ENCODE peak calls at places on chromosomes 7 and 10, in nine cellular contexts. K is stimulated activated CD8-positive, alpha-beta memory T cell treated with anti-CD3 and anti-CD28 coated beads, Interleukin-2, amount 100 ng/mL, for 1 hour; Z is activated CD8-positive, alpha-beta memory T cell treated with anti-CD3 and anti-CD28 coated beads, Interleukin-2, amount 10 ng/mL, durations not matched to agents 7 days and 5 days; T is kidney tubule cell; W is kidney epithelial cell; C is ELR; S is COR-L47; G is GF-D8; F is T-helper 9 cell. O is an unnamed sample.

GRCh38 chr10:127962205-127962604 is 55.3 kb downstream of the PTPRE start:
- DNase-seq in K (no peak), Z (no peak), T (no peak), W (no peak), C (no peak), S (no peak), G (no peak), F (no peak), O (no peak)

GRCh38 chr10:70681731-70682005 is 9.4 kb downstream of the ADAMTS14 start:
- DNase-seq in K (no peak), Z (no peak), T (no peak), W (no peak), C (no peak), S (no peak), G (no peak), F (no peak), O (no peak)

GRCh38 chr7:73682745-73683055 is 553 bp downstream of the DNAJC30 start:
- DNase-seq in K (no peak), Z (no peak), T (no peak), W (no peak), C (no peak), S (no peak), G (no peak), F (no peak), O (no peak)

GRCh38 chr10:79137826-79138225 is 69.1 kb downstream of the ZMIZ1 start:
- DNase-seq in K (no peak), Z (peak), T (no peak), W (no peak), C (peak), S (no peak), G (peak), F (no peak), O (no peak)

GRCh38 chr7:133197972-133198544 is 54.8 kb upstream of the EXOC4 start:
- DNase-seq in K (no peak), Z (no peak), T (no peak), W (no peak), C (no peak), S (no peak), G (no peak), F (no peak), O (peak)

GRCh38 chr7:80847027-80847426 is 71.8 kb downstream of the SEMA3C start:
- DNase-seq in K (no peak), Z (no peak), T (no peak), W (no peak), C (peak), S (no peak), G (no peak), F (no peak), O (no peak)

GRCh38 chr7:28626629-28627262 is 214.4 kb downstream of the CREB5 start:
- DNase-seq in K (no peak), Z (no peak), T (peak), W (no peak), C (peak), S (peak), G (no peak), F (no peak), O (peak)

GRCh38 chr7:40799493-40800406 is 664.9 kb downstream of the SUGCT start:
- DNase-seq in K (no peak), Z (no peak), T (no peak), W (no peak), C (no peak), S (no peak), G (no peak), F (no peak), O (peak)

GRCh38 chr10:113982745-113983144 is 60.9 kb upstream of the ADRB1 start:
- DNase-seq in K (no peak), Z (no peak), T (peak), W (no peak), C (no peak), S (no peak), G (no peak), F (no peak), O (no peak)

GRCh38 chr10:122999347-122999746 is 9.2 kb downstream of the IKZF5 start:
- DNase-seq in K (no peak), Z (no peak), T (no peak), W (no peak), C (no peak), S (peak), G (no peak), F (no peak), O (no peak)

GRCh38 chr10:73810358-73810734 is 1.1 kb downstream of the NDST2 start:
- DNase-seq in K (no peak), Z (no peak), T (no peak), W (no peak), C (no peak), S (no peak), G (no peak), F (no peak), O (no peak)

GRCh38 chr10:97543025-97543546 is 29.5 kb upstream of the ANKRD2 start:
- DNase-seq in K (peak), Z (peak), T (peak), W (peak), C (peak), S (no peak), G (peak), F (no peak), O (peak)

GRCh38 chr7:8379264-8379663 is 54.1 kb upstream of the NXPH1 start:
- DNase-seq in K (no peak), Z (no peak), T (no peak), W (no peak), C (no peak), S (peak), G (no peak), F (no peak), O (no peak)

GRCh38 chr7:25384820-25385560 is 156.7 kb upstream of the NPVF start:
- DNase-seq in K (no peak), Z (no peak), T (no peak), W (no peak), C (no peak), S (peak), G (no peak), F (no peak), O (no peak)

GRCh38 chr10:102744374-102745051 is 765 bp downstream of the WBP1L start:
- DNase-seq in K (no peak), Z (peak), T (peak), W (no peak), C (peak), S (no peak), G (no peak), F (no peak), O (no peak)

GRCh38 chr10:2011106-2011716 is 273.9 kb upstream of the ADARB2 start:
- DNase-seq in K (no peak), Z (no peak), T (no peak), W (no peak), C (no peak), S (no peak), G (no peak), F (no peak), O (peak)

GRCh38 chr10:17026686-17027485 is 102.7 kb downstream of the CUBN start:
- DNase-seq in K (peak), Z (peak), T (no peak), W (no peak), C (peak), S (no peak), G (no peak), F (peak), O (no peak)

GRCh38 chr7:47945261-47946015 is 2.8 kb downstream of the PKD1L1 start:
- DNase-seq in K (peak), Z (peak), T (peak), W (no peak), C (peak), S (peak), G (peak), F (peak), O (peak)

GRCh38 chr10:43395571-43396060 is 13.4 kb downstream of the HNRNPF start:
- DNase-seq in K (no peak), Z (peak), T (peak), W (no peak), C (peak), S (no peak), G (no peak), F (peak), O (no peak)

GRCh38 chr7:115973381-115973780 is 57.2 kb downstream of the TFEC start:
- DNase-seq in K (no peak), Z (no peak), T (no peak), W (no peak), C (no peak), S (no peak), G (no peak), F (no peak), O (no peak)

GRCh38 chr10:122911889-122912484 is 1.6 kb downstream of the FAM24A start:
- DNase-seq in K (no peak), Z (peak), T (peak), W (no peak), C (peak), S (no peak), G (no peak), F (peak), O (peak)

GRCh38 chr7:30922596-30922995 is 10.9 kb downstream of the AQP1 start:
- DNase-seq in K (no peak), Z (no peak), T (no peak), W (no peak), C (no peak), S (no peak), G (no peak), F (no peak), O (no peak)

GRCh38 chr10:77737608-77738007 is 100.0 kb upstream of the KCNMA1 start:
- DNase-seq in K (no peak), Z (no peak), T (peak), W (peak), C (peak), S (no peak), G (no peak), F (no peak), O (no peak)

GRCh38 chr7:71236488-71237179 is 104.7 kb downstream of the GALNT17 start:
- DNase-seq in K (no peak), Z (no peak), T (no peak), W (no peak), C (no peak), S (peak), G (no peak), F (no peak), O (peak)

GRCh38 chr7:75875113-75876080 is 3.4 kb upstream of the RHBDD2 start:
- DNase-seq in K (no peak), Z (no peak), T (peak), W (no peak), C (no peak), S (no peak), G (no peak), F (no peak), O (no peak)

GRCh38 chr10:103367379-103367781 is 396 bp upstream of the TAF5 start:
- DNase-seq in K (no peak), Z (no peak), T (no peak), W (no peak), C (no peak), S (no peak), G (no peak), F (no peak), O (no peak)

GRCh38 chr7:107660381-107661080 is at the start of gene SLC26A4:
- DNase-seq in K (no peak), Z (peak), T (peak), W (no peak), C (peak), S (no peak), G (no peak), F (no peak), O (peak)

GRCh38 chr7:108367946-108368345 is 88.3 kb downstream of the NRCAM start:
- DNase-seq in K (no peak), Z (no peak), T (no peak), W (no peak), C (no peak), S (no peak), G (no peak), F (no peak), O (peak)